ENCODE peak calls at places on chromosome 16, in ten cellular contexts. H is lower leg skin, T is transverse colon, K is PC-9, E is tibial nerve, S is esophagus squamous epithelium, F is heart right ventricle, Q is astrocyte, W is tibial artery, O is GM06990. Y is an unnamed sample.

GRCh38 chr16:14613991-14614390 is 16.1 kb downstream of the PARN start:
- DNase-seq in O (no peak), F (no peak), E (no peak), T (no peak), H (no peak), S (no peak), K (no peak), Q (no peak), W (no peak), Y (no peak)

GRCh38 chr16:71439531-71439930 is 2.3 kb downstream of the TLE7 start:
- DNase-seq in F (no peak), K (no peak), Q (peak), H (no peak), W (no peak), S (no peak), O (no peak), E (no peak), T (no peak), Y (no peak)

GRCh38 chr16:54460254-54460860 is 173.8 kb upstream of the IRX3 start:
- DNase-seq in E (no peak), S (no peak), K (no peak), F (no peak), O (no peak), H (no peak), Q (no peak), T (no peak), W (no peak), Y (no peak)

GRCh38 chr16:2470234-2470601 is 879 bp upstream of the NTN3 start:
- DNase-seq in E (no peak), S (no peak), O (no peak), Q (no peak), W (no peak), T (no peak), K (no peak), F (no peak), H (no peak), Y (no peak)

GRCh38 chr16:1019234-1019933 is 37.8 kb downstream of the SOX8 start:
- DNase-seq in Q (no peak), H (no peak), S (no peak), O (no peak), K (no peak), W (peak), T (no peak), F (peak), E (peak), Y (no peak)

GRCh38 chr16:27177031-27177774 is 26.1 kb upstream of the KDM8 start:
- DNase-seq in E (no peak), Q (peak), K (no peak), S (no peak), O (no peak), W (no peak), H (no peak), T (no peak), F (no peak), Y (no peak)

GRCh38 chr16:87550510-87550961 is 51.8 kb upstream of the JPH3 start:
- DNase-seq in O (peak), H (no peak), T (peak), Q (no peak), K (peak), E (no peak), F (no peak), W (no peak), S (no peak), Y (no peak)

GRCh38 chr16:87571868-87572244 is 30.5 kb upstream of the JPH3 start:
- DNase-seq in Q (no peak), T (no peak), S (no peak), K (no peak), E (no peak), H (no peak), O (no peak), F (no peak), W (peak), Y (peak)

GRCh38 chr16:75025766-75026165 is 26.9 kb downstream of the ZNRF1 start:
- DNase-seq in Q (peak), S (no peak), H (no peak), O (no peak), T (no peak), K (no peak), W (no peak), E (no peak), F (no peak), Y (no peak)

DNA sequence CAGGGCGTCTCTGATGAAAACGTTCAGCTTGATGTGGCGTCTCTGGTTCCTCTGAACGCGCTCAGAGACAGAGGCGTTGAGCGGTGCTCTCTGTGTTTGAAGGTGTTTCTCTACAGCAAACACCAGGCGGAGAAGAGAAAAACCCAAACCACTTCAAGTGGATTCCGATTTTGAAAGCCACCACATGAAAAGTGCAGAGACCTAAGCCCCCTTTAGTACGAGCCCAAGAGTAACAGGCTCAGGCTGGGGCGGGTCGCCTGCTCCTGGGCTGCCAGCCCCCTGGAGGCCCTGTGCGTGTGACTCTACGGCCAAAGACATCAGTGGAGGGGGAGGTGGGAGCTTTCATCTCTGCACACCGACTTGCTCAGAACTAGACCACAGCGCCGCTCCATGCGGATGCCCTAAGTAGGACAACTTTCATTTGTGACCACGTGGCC is 328.4 kb downstream of the MAF start:
- DNase-seq in K (no peak), E (no peak), Q (no peak), O (no peak), S (no peak), F (no peak), T (peak), W (no peak), H (no peak), Y (no peak)
- H3K4me3 ChIP-seq in K (no peak), E (no peak), Q (no peak), O (no peak), S (peak), F (no peak), T (no peak), W (no peak), H (no peak), Y (no peak)

DNA sequence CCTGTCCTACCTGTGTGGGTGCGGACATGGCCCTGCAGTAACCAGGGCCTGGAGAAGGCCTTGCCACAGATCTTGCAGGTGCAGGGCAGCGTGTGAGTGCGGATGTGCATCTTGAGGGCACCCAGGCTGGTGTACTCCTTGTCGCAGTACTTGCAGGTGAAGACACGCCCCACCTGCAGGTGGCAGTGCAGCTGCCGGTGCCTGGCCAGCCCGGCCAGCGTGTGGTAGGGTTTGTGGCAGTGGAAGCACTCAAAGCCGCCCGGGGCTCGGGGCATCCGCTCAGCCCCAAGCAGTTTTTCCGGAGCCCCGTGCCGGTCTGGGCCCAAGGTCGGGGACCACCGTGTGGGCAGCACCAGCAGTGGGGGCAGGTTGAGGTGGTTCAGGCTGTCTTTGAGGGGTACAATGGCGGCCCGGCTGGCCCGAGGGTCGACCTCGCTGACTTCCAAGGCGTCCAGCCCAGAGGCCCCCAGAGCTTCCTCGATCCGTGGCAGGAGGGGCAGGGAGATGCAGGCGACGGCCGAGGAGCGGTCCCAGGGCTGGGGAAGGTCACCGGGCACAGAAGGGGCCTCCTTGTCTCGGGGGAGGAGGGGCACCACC is 5.1 kb downstream of the SNAI3 start:
- DNase-seq in W (no peak), H (no peak), S (no peak), T (peak), F (no peak), Q (no peak), O (peak), E (no peak), K (peak), Y (peak)
- TF ChIP-seq CTCF in W (no peak), H (no peak), S (peak), T (peak), F (no peak), Q (no peak), O (peak), E (peak), K (peak), Y (peak)

DNA sequence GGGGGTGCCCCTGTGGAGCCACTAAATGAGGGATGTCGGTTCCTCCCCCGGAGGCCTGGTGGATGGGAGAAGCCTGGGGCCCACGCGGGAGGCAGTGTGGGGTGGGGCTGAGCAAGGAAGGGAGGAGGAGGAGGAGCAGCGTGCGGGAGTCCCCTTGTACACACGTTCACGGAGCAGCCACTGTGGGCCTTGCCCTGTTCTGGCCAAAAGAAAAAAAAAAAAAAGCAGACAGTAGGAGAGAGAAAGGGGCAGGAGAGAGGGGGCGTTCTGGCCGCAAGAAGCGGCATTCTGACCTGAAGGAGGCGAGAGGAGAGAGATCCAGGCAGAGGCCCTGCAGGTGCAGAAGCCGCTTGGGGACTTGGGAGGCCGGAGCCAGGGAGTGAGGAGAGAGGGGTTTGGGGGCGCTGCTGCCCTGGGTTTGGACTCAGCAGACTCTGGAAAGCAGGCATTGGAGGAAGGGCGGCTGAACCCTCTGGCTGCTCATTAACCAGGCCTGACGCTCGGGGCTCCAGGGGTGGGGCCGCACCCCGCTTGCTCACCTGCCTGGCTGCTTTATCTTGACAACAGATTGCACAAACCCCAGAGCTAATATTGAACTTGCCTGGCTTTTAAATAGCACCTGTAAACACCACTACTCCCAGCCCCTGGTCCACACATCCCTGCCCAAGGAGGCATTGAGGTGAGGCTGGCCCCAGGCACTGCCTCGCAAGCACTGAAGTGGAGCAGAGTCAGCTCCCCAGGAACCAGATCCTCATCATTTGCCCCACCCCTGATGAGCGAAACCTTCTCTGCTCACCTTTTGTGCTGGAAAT is 190.5 kb upstream of the GSE1 start:
- DNase-seq in E (no peak), W (no peak), Q (no peak), H (no peak), F (no peak), O (no peak), S (no peak), K (peak), T (peak), Y (peak)
- H3K4me3 ChIP-seq in E (no peak), W (no peak), Q (no peak), H (no peak), F (no peak), O (no peak), S (no peak), K (no peak), T (no peak), Y (no peak)

GRCh38 chr16:25257504-25257955 is at the start of gene ZKSCAN2:
- DNase-seq in H (peak), T (peak), K (peak), Q (peak), S (peak), O (peak), F (peak), W (peak), E (peak), Y (peak)

GRCh38 chr16:25258856-25259179 is 1.2 kb upstream of the ZKSCAN2 start:
- DNase-seq in T (no peak), S (no peak), K (no peak), Q (no peak), W (no peak), F (no peak), O (no peak), H (no peak), E (no peak), Y (no peak)

GRCh38 chr16:25256821-25257503 is 683 bp downstream of the ZKSCAN2 start:
- DNase-seq in Q (no peak), H (peak), O (no peak), S (no peak), W (no peak), E (no peak), K (no peak), T (peak), F (peak), Y (peak)

GRCh38 chr16:25260416-25260815 is 2.8 kb upstream of the ZKSCAN2 start:
- DNase-seq in F (no peak), Q (no peak), W (no peak), H (no peak), O (no peak), S (no peak), E (no peak), T (no peak), K (no peak), Y (no peak)

DNA sequence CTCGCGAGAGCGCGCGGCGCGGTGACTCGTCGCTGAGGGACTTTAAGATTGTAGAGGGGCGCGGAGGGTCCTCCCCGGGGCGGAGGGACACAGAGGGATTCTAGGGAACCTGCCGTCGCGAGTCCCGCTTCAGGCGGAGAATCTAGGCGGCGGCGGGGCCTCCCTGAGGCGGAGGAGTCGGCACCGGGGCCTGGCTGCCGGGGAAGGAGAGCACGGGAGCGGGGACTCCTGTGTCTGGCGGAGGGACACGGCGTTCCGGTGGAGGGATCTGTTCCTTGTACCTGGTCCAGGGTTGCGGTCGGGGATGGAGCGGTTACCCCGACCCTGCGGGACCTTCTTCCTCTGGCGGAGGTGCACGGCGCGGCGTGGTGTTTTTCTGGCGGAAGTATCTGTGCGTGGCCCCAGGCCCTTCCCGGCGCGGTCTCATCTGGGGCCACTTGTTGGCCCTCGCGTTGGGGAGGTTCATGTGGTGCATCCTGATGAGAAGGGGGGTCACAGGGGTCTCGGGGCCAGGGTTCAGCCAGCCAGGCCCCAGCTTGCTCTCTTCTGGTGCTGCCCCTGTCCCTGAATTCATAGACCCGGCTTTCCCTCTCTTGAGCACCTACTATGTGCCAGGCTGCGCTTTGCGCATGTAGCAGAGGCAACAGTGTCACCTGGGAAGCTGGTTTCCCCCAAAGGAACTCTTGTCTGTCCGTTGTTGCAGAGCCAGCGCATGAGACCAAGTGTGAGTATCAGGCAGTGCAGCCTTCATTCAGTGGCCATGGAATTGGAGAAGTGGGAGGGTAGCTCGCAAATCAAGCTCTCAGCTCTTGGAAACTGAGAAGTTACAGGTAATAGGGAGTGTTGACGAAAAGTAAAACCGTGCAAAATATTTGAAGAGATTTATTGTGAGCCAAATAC is 561 bp upstream of the ZKSCAN2 start:
- DNase-seq in W (peak), K (peak), F (peak), S (peak), Q (peak), H (peak), T (peak), E (peak), O (peak), Y (peak)
- TF ChIP-seq CTCF in W (peak), K (no peak), F (no peak), S (no peak), Q (no peak), H (no peak), T (no peak), E (no peak), O (no peak), Y (no peak)

DNA sequence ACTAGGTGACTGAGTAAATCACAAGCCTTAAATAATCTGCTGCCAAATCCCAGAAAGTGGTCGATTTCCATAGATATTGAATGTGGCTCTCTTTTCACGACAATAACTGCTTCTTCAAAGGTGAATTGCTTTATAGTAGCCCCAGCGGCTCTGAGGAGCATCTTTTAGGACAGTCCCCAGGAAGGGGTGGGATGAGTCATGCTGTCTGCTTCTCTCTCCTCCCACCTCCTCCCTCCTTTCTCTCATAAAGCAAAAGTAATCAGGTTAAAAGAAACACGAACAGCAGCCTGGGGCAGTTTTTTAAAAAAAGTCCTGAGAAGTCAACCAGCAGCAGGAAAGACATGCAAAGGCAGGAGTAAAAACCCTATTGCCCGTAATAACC is 1.8 kb downstream of the KIAA0513 start:
- DNase-seq in S (no peak), E (no peak), O (no peak), W (no peak), K (no peak), T (peak), Q (peak), F (no peak), H (no peak), Y (no peak)
- H3K4me3 ChIP-seq in S (peak), E (peak), O (peak), W (peak), K (peak), T (no peak), Q (peak), F (peak), H (no peak), Y (peak)

DNA sequence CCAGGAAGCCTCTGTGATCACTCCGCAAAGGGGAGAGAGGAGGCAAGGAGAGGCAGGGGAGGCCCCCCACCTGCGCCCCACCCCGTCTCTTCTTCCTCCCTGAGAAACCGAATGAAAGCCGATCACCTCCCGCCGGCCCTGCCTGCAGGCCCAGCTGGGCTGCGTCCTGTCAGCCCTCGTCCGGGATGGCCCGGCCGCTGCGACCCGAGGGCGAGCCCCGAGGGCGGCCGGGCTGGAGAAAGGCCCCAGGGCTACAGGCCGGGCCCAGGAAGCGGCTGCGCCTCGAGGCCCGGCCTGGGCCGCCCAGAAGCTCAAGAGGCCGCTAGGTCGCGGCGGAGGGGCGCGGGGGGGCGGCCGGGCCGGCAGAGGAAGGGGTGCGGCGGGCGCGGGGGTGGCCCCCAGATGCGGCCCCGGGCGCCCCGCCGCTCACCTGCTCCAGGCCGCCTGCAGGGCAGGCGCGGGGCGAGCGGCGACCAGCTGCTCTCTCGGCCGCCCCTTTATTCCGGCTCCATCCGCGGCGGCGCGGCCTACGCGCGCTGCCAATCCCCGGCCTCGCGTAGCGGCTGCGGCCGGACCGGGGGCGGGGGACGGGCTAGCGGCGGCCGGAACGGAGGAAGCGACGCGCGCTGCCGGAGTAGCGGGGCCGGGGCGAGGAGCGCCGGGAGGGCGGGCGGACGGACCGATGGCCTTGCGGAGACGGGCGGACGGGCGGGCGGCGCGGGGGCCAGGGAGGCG is at the start of gene ZNF319:
- DNase-seq in F (no peak), Q (no peak), K (no peak), O (no peak), H (no peak), T (no peak), W (no peak), S (no peak), E (no peak), Y (peak)
- TF ChIP-seq CTCF in F (no peak), Q (no peak), K (no peak), O (no peak), H (no peak), T (no peak), W (no peak), S (no peak), E (no peak), Y (no peak)